ENCODE peak calls at places on chromosomes 7 and 10, in ten cellular contexts. Z, A, W, C, E, D, V, I, R and N are unnamed samples.

GRCh38 chr10:5692476-5693358 is 8.1 kb downstream of the TASOR2 start:
- DNase-seq in Z (peak; percentile 55), A (peak; percentile 78), W (peak; percentile 66), C (peak; percentile 19), E (no peak), D (no peak), V (peak; percentile 63), I (no peak), R (no peak), N (peak; percentile 58)

GRCh38 chr10:86899670-86900276 is 57.6 kb downstream of the MMRN2 start:
- DNase-seq in Z (peak; percentile 77), A (peak; percentile 45), W (peak; percentile 86), C (peak; percentile 71), E (peak; percentile 91), D (no peak), V (peak; percentile 63), I (peak; percentile 72), R (peak; percentile 71), N (peak; percentile 73)

GRCh38 chr10:95459446-95459845 is 101.7 kb downstream of the SORBS1 start:
- DNase-seq in Z (no peak), A (peak; percentile 50), W (no peak), C (no peak), E (no peak), D (no peak), V (no peak), I (no peak), R (no peak), N (no peak)

GRCh38 chr10:127343831-127344230 is 147.4 kb upstream of the INSYN2A start:
- DNase-seq in Z (no peak), A (no peak), W (no peak), C (no peak), E (no peak), D (no peak), V (no peak), I (no peak), R (no peak), N (no peak)

GRCh38 chr7:7639421-7639820 is 1.1 kb upstream of the UMAD1 start:
- DNase-seq in Z (peak; percentile 2), A (no peak), W (no peak), C (no peak), E (no peak), D (no peak), V (no peak), I (peak; percentile 38), R (no peak), N (no peak)

GRCh38 chr10:51716981-51717380 is 17.6 kb upstream of the CSTF2T start:
- DNase-seq in Z (no peak), A (no peak), W (no peak), C (peak; percentile 40), E (no peak), D (no peak), V (no peak), I (no peak), R (no peak), N (no peak)

GRCh38 chr10:110643670-110644597 is at the start of gene RBM20:
- DNase-seq in Z (peak; percentile 56), A (peak; percentile 52), W (peak; percentile 69), C (no peak), E (no peak), D (no peak), V (no peak), I (peak; percentile 60), R (no peak), N (peak; percentile 26)

GRCh38 chr7:102306916-102307677 is 20.4 kb downstream of the SH2B2 start:
- DNase-seq in Z (peak; percentile 59), A (no peak), W (no peak), C (peak; percentile 78), E (peak; percentile 37), D (peak; percentile 40), V (peak; percentile 72), I (peak; percentile 97), R (peak; percentile 52), N (peak; percentile 68)

GRCh38 chr10:64598604-64599003 is 1077.4 kb downstream of the REEP3 start:
- DNase-seq in Z (no peak), A (no peak), W (no peak), C (no peak), E (no peak), D (no peak), V (no peak), I (no peak), R (no peak), N (no peak)

GRCh38 chr7:92608380-92609322 is 18.5 kb upstream of the FAM133B start:
- DNase-seq in Z (no peak), A (peak; percentile 75), W (no peak), C (no peak), E (no peak), D (no peak), V (no peak), I (no peak), R (no peak), N (peak; percentile 68)

GRCh38 chr7:130133029-130133774 is 62.9 kb downstream of the KLHDC10 start:
- DNase-seq in Z (no peak), A (no peak), W (no peak), C (no peak), E (no peak), D (no peak), V (no peak), I (no peak), R (no peak), N (no peak)

GRCh38 chr10:127196227-127196954 is at the start of gene INSYN2A:
- DNase-seq in Z (peak; percentile 46), A (peak; percentile 49), W (no peak), C (peak; percentile 44), E (peak; percentile 14), D (no peak), V (no peak), I (no peak), R (no peak), N (no peak)

GRCh38 chr7:66871076-66871475 is 49.9 kb upstream of the TMEM248 start:
- DNase-seq in Z (no peak), A (no peak), W (no peak), C (no peak), E (no peak), D (no peak), V (no peak), I (no peak), R (no peak), N (no peak)

GRCh38 chr10:67663449-67664087 is 32.4 kb downstream of the CTNNA3 start:
- DNase-seq in Z (no peak), A (no peak), W (no peak), C (no peak), E (no peak), D (no peak), V (no peak), I (no peak), R (no peak), N (no peak)

GRCh38 chr10:67666416-67667043 is 29.5 kb downstream of the CTNNA3 start:
- DNase-seq in Z (peak; percentile 72), A (no peak), W (no peak), C (peak; percentile 30), E (no peak), D (no peak), V (no peak), I (peak; percentile 34), R (no peak), N (no peak)

GRCh38 chr10:67668448-67668847 is 27.5 kb downstream of the CTNNA3 start:
- DNase-seq in Z (peak; percentile 14), A (no peak), W (no peak), C (peak; percentile 44), E (no peak), D (no peak), V (no peak), I (no peak), R (no peak), N (no peak)

GRCh38 chr10:67664936-67665335 is 31.1 kb downstream of the CTNNA3 start:
- DNase-seq in Z (no peak), A (no peak), W (no peak), C (peak; percentile 23), E (no peak), D (no peak), V (no peak), I (no peak), R (no peak), N (no peak)

GRCh38 chr10:67665491-67665890 is 30.5 kb downstream of the CTNNA3 start:
- DNase-seq in Z (peak; percentile 54), A (no peak), W (no peak), C (no peak), E (no peak), D (no peak), V (no peak), I (peak; percentile 9), R (no peak), N (no peak)
- TF ChIP-seq POLR2A in Z (no peak), A (no peak), W (no peak), C (no peak), E (no peak), D (no peak), V (no peak), I (no peak), R (no peak), N (no peak)

GRCh38 chr7:5636446-5636835 is 145.0 kb downstream of the RNF216 start:
- DNase-seq in Z (no peak), A (no peak), W (no peak), C (no peak), E (no peak), D (no peak), V (no peak), I (no peak), R (no peak), N (no peak)
- H3K4me3 ChIP-seq in Z (no peak overlapping the region), A (no peak overlapping the region), W (no peak overlapping the region), C (no peak overlapping the region), E (no peak overlapping the region), D (no peak overlapping the region), V (no peak overlapping the region), I (no peak overlapping the region), R (no peak overlapping the region), N (no peak overlapping the region)

DNA sequence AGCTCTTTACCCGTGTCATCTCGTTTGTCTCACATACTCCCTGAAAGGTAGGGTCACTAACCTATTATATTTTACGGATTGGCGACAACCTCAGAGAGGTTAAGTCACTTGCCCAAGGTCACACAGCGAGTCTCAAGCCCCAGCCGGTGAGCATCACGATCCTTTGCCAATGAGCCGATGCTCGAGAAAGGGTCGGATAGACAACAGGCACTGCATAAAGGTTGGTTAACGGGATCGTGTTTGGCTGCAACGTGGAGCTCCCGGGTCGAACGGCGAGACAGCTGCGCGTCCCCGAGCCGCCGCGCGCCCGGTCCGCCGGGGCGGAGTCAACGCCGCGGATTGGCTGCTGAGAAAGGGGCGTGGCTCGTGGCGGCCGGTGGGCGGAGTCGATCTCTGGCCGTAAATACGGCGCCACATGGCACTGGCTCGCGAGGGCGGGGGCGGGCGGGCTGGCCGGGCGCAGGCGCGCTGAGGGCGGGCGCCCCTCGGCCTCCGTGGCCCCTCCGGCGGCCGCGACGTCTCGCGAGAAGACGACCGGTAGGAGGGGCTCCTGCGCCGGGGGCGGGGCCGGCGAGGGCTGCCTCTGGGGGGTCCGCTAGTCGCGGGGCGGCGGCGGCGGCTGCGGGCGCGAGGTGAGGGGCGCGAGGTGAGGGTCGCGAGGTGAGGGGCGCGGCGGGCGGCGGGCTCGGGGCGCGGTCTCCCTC is at the start of gene CHST12:
- DNase-seq in Z (peak; percentile 93), A (peak; percentile 98), W (peak; percentile 97), C (peak; percentile 90), E (peak; percentile 95), D (peak; percentile 57), V (peak; percentile 97), I (peak; percentile 97), R (peak; percentile 92), N (peak; percentile 97)
- TF ChIP-seq POLR2A in Z (peak; percentile 70), A (no peak), W (no peak), C (peak; percentile 32), E (no peak), D (peak; percentile 24), V (no peak), I (peak; percentile 96), R (no peak), N (peak; percentile 42)

DNA sequence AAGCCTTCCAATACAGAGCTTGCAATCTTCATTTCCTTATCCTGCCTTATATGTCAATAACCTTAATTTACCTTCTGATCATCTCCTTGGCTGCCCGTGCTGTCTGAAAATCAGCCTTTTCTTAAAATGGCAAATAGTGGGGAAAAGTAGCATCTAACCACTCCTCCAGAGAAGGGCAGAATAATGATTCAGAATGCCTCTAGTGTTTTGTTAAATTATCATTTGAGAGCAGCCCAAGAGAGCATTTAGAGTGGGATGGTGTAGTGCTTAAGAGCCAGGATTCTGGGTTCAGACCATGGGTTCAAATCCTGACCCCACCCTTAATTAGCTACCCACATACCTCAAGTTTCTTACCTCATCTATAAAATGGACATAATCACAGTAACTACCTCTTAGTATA is 4.6 kb upstream of the TMEM139 start:
- DNase-seq in Z (no peak), A (no peak), W (no peak), C (no peak), E (no peak), D (no peak), V (no peak), I (no peak), R (no peak), N (no peak)
- H3K4me3 ChIP-seq in Z (no peak overlapping the region), A (no peak overlapping the region), W (no peak overlapping the region), C (no peak overlapping the region), E (no peak overlapping the region), D (no peak overlapping the region), V (no peak overlapping the region), I (no peak overlapping the region), R (no peak overlapping the region), N (no peak overlapping the region)